ENCODE peak calls at places on chromosome 13, in six cellular contexts. One of them, this sample, is unnamed.

GRCh38 chr13:105846923-105847322 is 688.5 kb downstream of the EFNB2 start:
- DNase-seq in T-helper 17 cell: no peak
- DNase-seq in NCI-H2227 treated with DMSO at 0.1 percent for 48 hours: no peak
- DNase-seq in NCI-H2171: no peak
- DNase-seq in epithelial cell of prostate: no peak
- DNase-seq in stimulated activated CD8-positive, alpha-beta memory T cell treated with anti-CD3 and anti-CD28 coated beads, Interleukin-2, amount 100 ng/mL, for 48 hours: no peak
- DNase-seq in this sample: no peak

GRCh38 chr13:40031031-40031430 is 375.6 kb downstream of the COG6 start:
- DNase-seq in T-helper 17 cell: no peak
- DNase-seq in NCI-H2227 treated with DMSO at 0.1 percent for 48 hours: no peak
- DNase-seq in NCI-H2171: no peak
- DNase-seq in epithelial cell of prostate: no peak
- DNase-seq in stimulated activated CD8-positive, alpha-beta memory T cell treated with anti-CD3 and anti-CD28 coated beads, Interleukin-2, amount 100 ng/mL, for 48 hours: no peak
- DNase-seq in this sample: no peak

GRCh38 chr13:25843692-25844091 is 208.1 kb downstream of the SHISA2 start:
- DNase-seq in T-helper 17 cell: no peak
- DNase-seq in NCI-H2227 treated with DMSO at 0.1 percent for 48 hours: no peak
- DNase-seq in NCI-H2171: no peak
- DNase-seq in epithelial cell of prostate: no peak
- DNase-seq in stimulated activated CD8-positive, alpha-beta memory T cell treated with anti-CD3 and anti-CD28 coated beads, Interleukin-2, amount 100 ng/mL, for 48 hours: no peak
- DNase-seq in this sample: no peak

GRCh38 chr13:110466261-110466660 is 95.3 kb downstream of the RAB20 start:
- DNase-seq in T-helper 17 cell: no peak
- DNase-seq in NCI-H2227 treated with DMSO at 0.1 percent for 48 hours: no peak
- DNase-seq in NCI-H2171: no peak
- DNase-seq in epithelial cell of prostate: no peak
- DNase-seq in stimulated activated CD8-positive, alpha-beta memory T cell treated with anti-CD3 and anti-CD28 coated beads, Interleukin-2, amount 100 ng/mL, for 48 hours: no peak
- DNase-seq in this sample: no peak

GRCh38 chr13:114046447-114046846 is 72.6 kb upstream of the C13orf46 start:
- DNase-seq in T-helper 17 cell: no peak
- DNase-seq in NCI-H2227 treated with DMSO at 0.1 percent for 48 hours: no peak
- DNase-seq in NCI-H2171: no peak
- DNase-seq in epithelial cell of prostate: no peak
- DNase-seq in stimulated activated CD8-positive, alpha-beta memory T cell treated with anti-CD3 and anti-CD28 coated beads, Interleukin-2, amount 100 ng/mL, for 48 hours: no peak
- DNase-seq in this sample: no peak

GRCh38 chr13:43348397-43348796 is 325.0 kb downstream of the DNAJC15 start:
- DNase-seq in T-helper 17 cell: no peak
- DNase-seq in NCI-H2227 treated with DMSO at 0.1 percent for 48 hours: no peak
- DNase-seq in NCI-H2171: no peak
- DNase-seq in epithelial cell of prostate: peak; percentile 43
- DNase-seq in stimulated activated CD8-positive, alpha-beta memory T cell treated with anti-CD3 and anti-CD28 coated beads, Interleukin-2, amount 100 ng/mL, for 48 hours: no peak
- DNase-seq in this sample: no peak

GRCh38 chr13:66264976-66265375 is 965.2 kb downstream of the PCDH9 start:
- DNase-seq in T-helper 17 cell: no peak
- DNase-seq in NCI-H2227 treated with DMSO at 0.1 percent for 48 hours: no peak
- DNase-seq in NCI-H2171: no peak
- DNase-seq in epithelial cell of prostate: no peak
- DNase-seq in stimulated activated CD8-positive, alpha-beta memory T cell treated with anti-CD3 and anti-CD28 coated beads, Interleukin-2, amount 100 ng/mL, for 48 hours: no peak
- DNase-seq in this sample: no peak

GRCh38 chr13:29905845-29906244 is 55.4 kb upstream of the UBL3 start:
- DNase-seq in T-helper 17 cell: no peak
- DNase-seq in NCI-H2227 treated with DMSO at 0.1 percent for 48 hours: peak; percentile 6
- DNase-seq in NCI-H2171: no peak
- DNase-seq in epithelial cell of prostate: no peak
- DNase-seq in stimulated activated CD8-positive, alpha-beta memory T cell treated with anti-CD3 and anti-CD28 coated beads, Interleukin-2, amount 100 ng/mL, for 48 hours: no peak
- DNase-seq in this sample: no peak

GRCh38 chr13:24270639-24271131 is 38.7 kb upstream of the C1QTNF9 start:
- DNase-seq in T-helper 17 cell: peak; percentile 42
- DNase-seq in NCI-H2227 treated with DMSO at 0.1 percent for 48 hours: no peak
- DNase-seq in NCI-H2171: no peak
- DNase-seq in epithelial cell of prostate: no peak
- DNase-seq in stimulated activated CD8-positive, alpha-beta memory T cell treated with anti-CD3 and anti-CD28 coated beads, Interleukin-2, amount 100 ng/mL, for 48 hours: peak; percentile 36
- DNase-seq in this sample: peak; percentile 9

GRCh38 chr13:27918041-27918917 is 1.5 kb upstream of the PDX1 start:
- DNase-seq in T-helper 17 cell: no peak
- DNase-seq in NCI-H2227 treated with DMSO at 0.1 percent for 48 hours: no peak
- DNase-seq in NCI-H2171: no peak
- DNase-seq in epithelial cell of prostate: no peak
- DNase-seq in stimulated activated CD8-positive, alpha-beta memory T cell treated with anti-CD3 and anti-CD28 coated beads, Interleukin-2, amount 100 ng/mL, for 48 hours: no peak
- DNase-seq in this sample: no peak

GRCh38 chr13:80530902-80531301 is 190.0 kb upstream of the SPRY2 start:
- DNase-seq in T-helper 17 cell: no peak
- DNase-seq in NCI-H2227 treated with DMSO at 0.1 percent for 48 hours: no peak
- DNase-seq in NCI-H2171: no peak
- DNase-seq in epithelial cell of prostate: no peak
- DNase-seq in stimulated activated CD8-positive, alpha-beta memory T cell treated with anti-CD3 and anti-CD28 coated beads, Interleukin-2, amount 100 ng/mL, for 48 hours: no peak
- DNase-seq in this sample: no peak

GRCh38 chr13:76635232-76636021 is 250.8 kb downstream of the KCTD12 start:
- DNase-seq in T-helper 17 cell: no peak
- DNase-seq in NCI-H2227 treated with DMSO at 0.1 percent for 48 hours: no peak
- DNase-seq in NCI-H2171: no peak
- DNase-seq in epithelial cell of prostate: no peak
- DNase-seq in stimulated activated CD8-positive, alpha-beta memory T cell treated with anti-CD3 and anti-CD28 coated beads, Interleukin-2, amount 100 ng/mL, for 48 hours: no peak
- DNase-seq in this sample: no peak

GRCh38 chr13:42173789-42174343 is 98.1 kb upstream of the AKAP11 start:
- DNase-seq in T-helper 17 cell: no peak
- DNase-seq in NCI-H2227 treated with DMSO at 0.1 percent for 48 hours: no peak
- DNase-seq in NCI-H2171: no peak
- DNase-seq in epithelial cell of prostate: no peak
- DNase-seq in stimulated activated CD8-positive, alpha-beta memory T cell treated with anti-CD3 and anti-CD28 coated beads, Interleukin-2, amount 100 ng/mL, for 48 hours: no peak
- DNase-seq in this sample: no peak

GRCh38 chr13:104832265-104832664 is 1703.2 kb downstream of the EFNB2 start:
- DNase-seq in T-helper 17 cell: no peak
- DNase-seq in NCI-H2227 treated with DMSO at 0.1 percent for 48 hours: no peak
- DNase-seq in NCI-H2171: no peak
- DNase-seq in epithelial cell of prostate: no peak
- DNase-seq in stimulated activated CD8-positive, alpha-beta memory T cell treated with anti-CD3 and anti-CD28 coated beads, Interleukin-2, amount 100 ng/mL, for 48 hours: no peak
- DNase-seq in this sample: no peak

GRCh38 chr13:50798923-50799322 is 44.6 kb downstream of the DLEU7 start:
- DNase-seq in T-helper 17 cell: no peak
- DNase-seq in NCI-H2227 treated with DMSO at 0.1 percent for 48 hours: no peak
- DNase-seq in NCI-H2171: no peak
- DNase-seq in epithelial cell of prostate: no peak
- DNase-seq in stimulated activated CD8-positive, alpha-beta memory T cell treated with anti-CD3 and anti-CD28 coated beads, Interleukin-2, amount 100 ng/mL, for 48 hours: no peak
- DNase-seq in this sample: no peak

GRCh38 chr13:42330991-42331390 is 59.0 kb downstream of the AKAP11 start:
- DNase-seq in T-helper 17 cell: no peak
- DNase-seq in NCI-H2227 treated with DMSO at 0.1 percent for 48 hours: no peak
- DNase-seq in NCI-H2171: no peak
- DNase-seq in epithelial cell of prostate: no peak
- DNase-seq in stimulated activated CD8-positive, alpha-beta memory T cell treated with anti-CD3 and anti-CD28 coated beads, Interleukin-2, amount 100 ng/mL, for 48 hours: no peak
- DNase-seq in this sample: no peak

GRCh38 chr13:77737583-77738200 is 40.2 kb downstream of the SLAIN1 start:
- DNase-seq in T-helper 17 cell: no peak
- DNase-seq in NCI-H2227 treated with DMSO at 0.1 percent for 48 hours: no peak
- DNase-seq in NCI-H2171: no peak
- DNase-seq in epithelial cell of prostate: no peak
- DNase-seq in stimulated activated CD8-positive, alpha-beta memory T cell treated with anti-CD3 and anti-CD28 coated beads, Interleukin-2, amount 100 ng/mL, for 48 hours: no peak
- DNase-seq in this sample: no peak

GRCh38 chr13:100069278-100069677 is 19.6 kb upstream of the PCCA start:
- DNase-seq in T-helper 17 cell: no peak
- DNase-seq in NCI-H2227 treated with DMSO at 0.1 percent for 48 hours: no peak
- DNase-seq in NCI-H2171: no peak
- DNase-seq in epithelial cell of prostate: peak; percentile 14
- DNase-seq in stimulated activated CD8-positive, alpha-beta memory T cell treated with anti-CD3 and anti-CD28 coated beads, Interleukin-2, amount 100 ng/mL, for 48 hours: no peak
- DNase-seq in this sample: no peak

GRCh38 chr13:109816979-109817275 is 30.5 kb upstream of the IRS2 start:
- DNase-seq in T-helper 17 cell: no peak
- DNase-seq in NCI-H2227 treated with DMSO at 0.1 percent for 48 hours: no peak
- DNase-seq in NCI-H2171: no peak
- DNase-seq in epithelial cell of prostate: no peak
- DNase-seq in stimulated activated CD8-positive, alpha-beta memory T cell treated with anti-CD3 and anti-CD28 coated beads, Interleukin-2, amount 100 ng/mL, for 48 hours: no peak
- DNase-seq in this sample: no peak

GRCh38 chr13:22285867-22286632 is 615.2 kb downstream of the FGF9 start:
- DNase-seq in T-helper 17 cell: no peak
- DNase-seq in NCI-H2227 treated with DMSO at 0.1 percent for 48 hours: no peak
- DNase-seq in NCI-H2171: no peak
- DNase-seq in epithelial cell of prostate: no peak
- DNase-seq in stimulated activated CD8-positive, alpha-beta memory T cell treated with anti-CD3 and anti-CD28 coated beads, Interleukin-2, amount 100 ng/mL, for 48 hours: no peak
- DNase-seq in this sample: no peak

GRCh38 chr13:107883561-107884175 is 331.7 kb downstream of the LIG4 start:
- DNase-seq in T-helper 17 cell: no peak
- DNase-seq in NCI-H2227 treated with DMSO at 0.1 percent for 48 hours: no peak
- DNase-seq in NCI-H2171: no peak
- DNase-seq in epithelial cell of prostate: no peak
- DNase-seq in stimulated activated CD8-positive, alpha-beta memory T cell treated with anti-CD3 and anti-CD28 coated beads, Interleukin-2, amount 100 ng/mL, for 48 hours: no peak
- DNase-seq in this sample: no peak

GRCh38 chr13:33034897-33035296 is 18.7 kb downstream of the KL start:
- DNase-seq in T-helper 17 cell: no peak
- DNase-seq in NCI-H2227 treated with DMSO at 0.1 percent for 48 hours: no peak
- DNase-seq in NCI-H2171: no peak
- DNase-seq in epithelial cell of prostate: no peak
- DNase-seq in stimulated activated CD8-positive, alpha-beta memory T cell treated with anti-CD3 and anti-CD28 coated beads, Interleukin-2, amount 100 ng/mL, for 48 hours: no peak
- DNase-seq in this sample: no peak

GRCh38 chr13:114064516-114065140 is 67.8 kb downstream of the RASA3 start:
- DNase-seq in T-helper 17 cell: no peak
- DNase-seq in NCI-H2227 treated with DMSO at 0.1 percent for 48 hours: no peak
- DNase-seq in NCI-H2171: no peak
- DNase-seq in epithelial cell of prostate: no peak
- DNase-seq in stimulated activated CD8-positive, alpha-beta memory T cell treated with anti-CD3 and anti-CD28 coated beads, Interleukin-2, amount 100 ng/mL, for 48 hours: no peak
- DNase-seq in this sample: no peak

GRCh38 chr13:46211521-46212351 is at the start of gene LRRC63:
- DNase-seq in T-helper 17 cell: peak; percentile 80
- DNase-seq in NCI-H2227 treated with DMSO at 0.1 percent for 48 hours: no peak
- DNase-seq in NCI-H2171: no peak
- DNase-seq in epithelial cell of prostate: no peak
- DNase-seq in stimulated activated CD8-positive, alpha-beta memory T cell treated with anti-CD3 and anti-CD28 coated beads, Interleukin-2, amount 100 ng/mL, for 48 hours: peak; percentile 80
- DNase-seq in this sample: peak; percentile 25

GRCh38 chr13:20219585-20219984 is 12.5 kb downstream of the GJB6 start:
- DNase-seq in T-helper 17 cell: no peak
- DNase-seq in NCI-H2227 treated with DMSO at 0.1 percent for 48 hours: no peak
- DNase-seq in NCI-H2171: no peak
- DNase-seq in epithelial cell of prostate: no peak
- DNase-seq in stimulated activated CD8-positive, alpha-beta memory T cell treated with anti-CD3 and anti-CD28 coated beads, Interleukin-2, amount 100 ng/mL, for 48 hours: no peak
- DNase-seq in this sample: no peak